ENCODE peak calls at places on chromosomes 16 and 17, in six cellular contexts. One of them, this sample, is unnamed.

GRCh38 chr17:34703533-34703932 is 124.2 kb downstream of the TMEM132E start:
- DNase-seq in substantia nigra: no peak
- DNase-seq in stimulated activated CD4-positive, alpha-beta T cell treated with anti-CD3 and anti-CD28 coated beads, TNF-alpha, amount 100 ng/mL, for 1 hour: no peak
- DNase-seq in mesendoderm: peak
- DNase-seq in activated CD4-positive, CD25-positive, alpha-beta regulatory T cell treated with anti-CD3 and anti-CD28 coated beads, Interleukin-2, amount 50 U/mL, for 16 hours: no peak
- DNase-seq in activated effector memory CD4-positive, alpha-beta T cell treated with Interleukin-2 at 50 U/mL for 16 hours: no peak
- DNase-seq in this sample: peak

GRCh38 chr16:77662241-77662640 is 60.1 kb upstream of the NUDT7 start:
- DNase-seq in substantia nigra: no peak
- DNase-seq in stimulated activated CD4-positive, alpha-beta T cell treated with anti-CD3 and anti-CD28 coated beads, TNF-alpha, amount 100 ng/mL, for 1 hour: no peak
- DNase-seq in mesendoderm: no peak
- DNase-seq in activated CD4-positive, CD25-positive, alpha-beta regulatory T cell treated with anti-CD3 and anti-CD28 coated beads, Interleukin-2, amount 50 U/mL, for 16 hours: no peak
- DNase-seq in activated effector memory CD4-positive, alpha-beta T cell treated with Interleukin-2 at 50 U/mL for 16 hours: no peak
- DNase-seq in this sample: no peak

GRCh38 chr17:69358688-69359596 is 32.0 kb upstream of the ABCA5 start:
- DNase-seq in substantia nigra: no peak
- DNase-seq in stimulated activated CD4-positive, alpha-beta T cell treated with anti-CD3 and anti-CD28 coated beads, TNF-alpha, amount 100 ng/mL, for 1 hour: no peak
- DNase-seq in mesendoderm: peak
- DNase-seq in activated CD4-positive, CD25-positive, alpha-beta regulatory T cell treated with anti-CD3 and anti-CD28 coated beads, Interleukin-2, amount 50 U/mL, for 16 hours: no peak
- DNase-seq in activated effector memory CD4-positive, alpha-beta T cell treated with Interleukin-2 at 50 U/mL for 16 hours: no peak
- DNase-seq in this sample: no peak

GRCh38 chr17:60914078-60914477 is 236.4 kb downstream of the BCAS3 start:
- DNase-seq in substantia nigra: no peak
- DNase-seq in stimulated activated CD4-positive, alpha-beta T cell treated with anti-CD3 and anti-CD28 coated beads, TNF-alpha, amount 100 ng/mL, for 1 hour: no peak
- DNase-seq in mesendoderm: no peak
- DNase-seq in activated CD4-positive, CD25-positive, alpha-beta regulatory T cell treated with anti-CD3 and anti-CD28 coated beads, Interleukin-2, amount 50 U/mL, for 16 hours: no peak
- DNase-seq in activated effector memory CD4-positive, alpha-beta T cell treated with Interleukin-2 at 50 U/mL for 16 hours: no peak
- DNase-seq in this sample: no peak

GRCh38 chr17:77840156-77840555 is 118.3 kb upstream of the TNRC6C start:
- DNase-seq in substantia nigra: no peak
- DNase-seq in stimulated activated CD4-positive, alpha-beta T cell treated with anti-CD3 and anti-CD28 coated beads, TNF-alpha, amount 100 ng/mL, for 1 hour: no peak
- DNase-seq in mesendoderm: no peak
- DNase-seq in activated CD4-positive, CD25-positive, alpha-beta regulatory T cell treated with anti-CD3 and anti-CD28 coated beads, Interleukin-2, amount 50 U/mL, for 16 hours: no peak
- DNase-seq in activated effector memory CD4-positive, alpha-beta T cell treated with Interleukin-2 at 50 U/mL for 16 hours: no peak
- DNase-seq in this sample: no peak

GRCh38 chr16:84859681-84860080 is 39.9 kb downstream of the CRISPLD2 start:
- DNase-seq in substantia nigra: no peak
- DNase-seq in stimulated activated CD4-positive, alpha-beta T cell treated with anti-CD3 and anti-CD28 coated beads, TNF-alpha, amount 100 ng/mL, for 1 hour: no peak
- DNase-seq in mesendoderm: no peak
- DNase-seq in activated CD4-positive, CD25-positive, alpha-beta regulatory T cell treated with anti-CD3 and anti-CD28 coated beads, Interleukin-2, amount 50 U/mL, for 16 hours: no peak
- DNase-seq in activated effector memory CD4-positive, alpha-beta T cell treated with Interleukin-2 at 50 U/mL for 16 hours: no peak
- DNase-seq in this sample: no peak

GRCh38 chr16:29744541-29745101 is 1.2 kb downstream of the C16orf54 start:
- DNase-seq in substantia nigra: no peak
- DNase-seq in stimulated activated CD4-positive, alpha-beta T cell treated with anti-CD3 and anti-CD28 coated beads, TNF-alpha, amount 100 ng/mL, for 1 hour: peak
- DNase-seq in mesendoderm: no peak
- DNase-seq in activated CD4-positive, CD25-positive, alpha-beta regulatory T cell treated with anti-CD3 and anti-CD28 coated beads, Interleukin-2, amount 50 U/mL, for 16 hours: no peak
- DNase-seq in activated effector memory CD4-positive, alpha-beta T cell treated with Interleukin-2 at 50 U/mL for 16 hours: no peak
- DNase-seq in this sample: no peak

GRCh38 chr16:77171750-77172635 is 19.0 kb upstream of the MON1B start:
- DNase-seq in substantia nigra: no peak
- DNase-seq in stimulated activated CD4-positive, alpha-beta T cell treated with anti-CD3 and anti-CD28 coated beads, TNF-alpha, amount 100 ng/mL, for 1 hour: no peak
- DNase-seq in mesendoderm: peak
- DNase-seq in activated CD4-positive, CD25-positive, alpha-beta regulatory T cell treated with anti-CD3 and anti-CD28 coated beads, Interleukin-2, amount 50 U/mL, for 16 hours: no peak
- DNase-seq in activated effector memory CD4-positive, alpha-beta T cell treated with Interleukin-2 at 50 U/mL for 16 hours: no peak
- DNase-seq in this sample: peak

GRCh38 chr16:28585674-28586073 is 11.2 kb downstream of the SULT1A2 start:
- DNase-seq in substantia nigra: no peak
- DNase-seq in stimulated activated CD4-positive, alpha-beta T cell treated with anti-CD3 and anti-CD28 coated beads, TNF-alpha, amount 100 ng/mL, for 1 hour: no peak
- DNase-seq in mesendoderm: no peak
- DNase-seq in activated CD4-positive, CD25-positive, alpha-beta regulatory T cell treated with anti-CD3 and anti-CD28 coated beads, Interleukin-2, amount 50 U/mL, for 16 hours: no peak
- DNase-seq in activated effector memory CD4-positive, alpha-beta T cell treated with Interleukin-2 at 50 U/mL for 16 hours: no peak
- DNase-seq in this sample: no peak

GRCh38 chr16:82138478-82139285 is 31.3 kb downstream of the MPHOSPH6 start:
- DNase-seq in substantia nigra: no peak
- DNase-seq in stimulated activated CD4-positive, alpha-beta T cell treated with anti-CD3 and anti-CD28 coated beads, TNF-alpha, amount 100 ng/mL, for 1 hour: no peak
- DNase-seq in mesendoderm: no peak
- DNase-seq in activated CD4-positive, CD25-positive, alpha-beta regulatory T cell treated with anti-CD3 and anti-CD28 coated beads, Interleukin-2, amount 50 U/mL, for 16 hours: no peak
- DNase-seq in activated effector memory CD4-positive, alpha-beta T cell treated with Interleukin-2 at 50 U/mL for 16 hours: no peak
- DNase-seq in this sample: no peak

GRCh38 chr17:77144227-77144626 is 3.5 kb downstream of the SEC14L1 start:
- DNase-seq in substantia nigra: no peak
- DNase-seq in stimulated activated CD4-positive, alpha-beta T cell treated with anti-CD3 and anti-CD28 coated beads, TNF-alpha, amount 100 ng/mL, for 1 hour: no peak
- DNase-seq in mesendoderm: no peak
- DNase-seq in activated CD4-positive, CD25-positive, alpha-beta regulatory T cell treated with anti-CD3 and anti-CD28 coated beads, Interleukin-2, amount 50 U/mL, for 16 hours: no peak
- DNase-seq in activated effector memory CD4-positive, alpha-beta T cell treated with Interleukin-2 at 50 U/mL for 16 hours: no peak
- DNase-seq in this sample: no peak

GRCh38 chr17:57898487-57899311 is 48.9 kb upstream of the MRPS23 start:
- DNase-seq in substantia nigra: peak
- DNase-seq in stimulated activated CD4-positive, alpha-beta T cell treated with anti-CD3 and anti-CD28 coated beads, TNF-alpha, amount 100 ng/mL, for 1 hour: no peak
- DNase-seq in mesendoderm: peak
- DNase-seq in activated CD4-positive, CD25-positive, alpha-beta regulatory T cell treated with anti-CD3 and anti-CD28 coated beads, Interleukin-2, amount 50 U/mL, for 16 hours: no peak
- DNase-seq in activated effector memory CD4-positive, alpha-beta T cell treated with Interleukin-2 at 50 U/mL for 16 hours: no peak
- DNase-seq in this sample: peak

GRCh38 chr17:19361326-19361725 is 1.2 kb downstream of the B9D1 start:
- DNase-seq in substantia nigra: no peak
- DNase-seq in stimulated activated CD4-positive, alpha-beta T cell treated with anti-CD3 and anti-CD28 coated beads, TNF-alpha, amount 100 ng/mL, for 1 hour: no peak
- DNase-seq in mesendoderm: no peak
- DNase-seq in activated CD4-positive, CD25-positive, alpha-beta regulatory T cell treated with anti-CD3 and anti-CD28 coated beads, Interleukin-2, amount 50 U/mL, for 16 hours: no peak
- DNase-seq in activated effector memory CD4-positive, alpha-beta T cell treated with Interleukin-2 at 50 U/mL for 16 hours: no peak
- DNase-seq in this sample: no peak

GRCh38 chr17:18362509-18363020 is 785 bp downstream of the SHMT1 start:
- DNase-seq in substantia nigra: peak
- DNase-seq in stimulated activated CD4-positive, alpha-beta T cell treated with anti-CD3 and anti-CD28 coated beads, TNF-alpha, amount 100 ng/mL, for 1 hour: no peak
- DNase-seq in mesendoderm: peak
- DNase-seq in activated CD4-positive, CD25-positive, alpha-beta regulatory T cell treated with anti-CD3 and anti-CD28 coated beads, Interleukin-2, amount 50 U/mL, for 16 hours: no peak
- DNase-seq in activated effector memory CD4-positive, alpha-beta T cell treated with Interleukin-2 at 50 U/mL for 16 hours: no peak
- DNase-seq in this sample: peak

GRCh38 chr16:16028311-16028999 is 79.0 kb downstream of the ABCC1 start:
- DNase-seq in substantia nigra: no peak
- DNase-seq in stimulated activated CD4-positive, alpha-beta T cell treated with anti-CD3 and anti-CD28 coated beads, TNF-alpha, amount 100 ng/mL, for 1 hour: no peak
- DNase-seq in mesendoderm: no peak
- DNase-seq in activated CD4-positive, CD25-positive, alpha-beta regulatory T cell treated with anti-CD3 and anti-CD28 coated beads, Interleukin-2, amount 50 U/mL, for 16 hours: no peak
- DNase-seq in activated effector memory CD4-positive, alpha-beta T cell treated with Interleukin-2 at 50 U/mL for 16 hours: no peak
- DNase-seq in this sample: no peak

GRCh38 chr17:40020146-40020545 is 4.9 kb downstream of the CSF3 start:
- DNase-seq in substantia nigra: no peak
- DNase-seq in stimulated activated CD4-positive, alpha-beta T cell treated with anti-CD3 and anti-CD28 coated beads, TNF-alpha, amount 100 ng/mL, for 1 hour: no peak
- DNase-seq in mesendoderm: no peak
- DNase-seq in activated CD4-positive, CD25-positive, alpha-beta regulatory T cell treated with anti-CD3 and anti-CD28 coated beads, Interleukin-2, amount 50 U/mL, for 16 hours: no peak
- DNase-seq in activated effector memory CD4-positive, alpha-beta T cell treated with Interleukin-2 at 50 U/mL for 16 hours: no peak
- DNase-seq in this sample: no peak

GRCh38 chr17:10059684-10060211 is 138.7 kb downstream of the GAS7 start:
- DNase-seq in substantia nigra: no peak
- DNase-seq in stimulated activated CD4-positive, alpha-beta T cell treated with anti-CD3 and anti-CD28 coated beads, TNF-alpha, amount 100 ng/mL, for 1 hour: no peak
- DNase-seq in mesendoderm: no peak
- DNase-seq in activated CD4-positive, CD25-positive, alpha-beta regulatory T cell treated with anti-CD3 and anti-CD28 coated beads, Interleukin-2, amount 50 U/mL, for 16 hours: no peak
- DNase-seq in activated effector memory CD4-positive, alpha-beta T cell treated with Interleukin-2 at 50 U/mL for 16 hours: no peak
- DNase-seq in this sample: no peak

GRCh38 chr16:17921357-17921978 is 415.1 kb downstream of the NPIPA8 start:
- DNase-seq in substantia nigra: no peak
- DNase-seq in stimulated activated CD4-positive, alpha-beta T cell treated with anti-CD3 and anti-CD28 coated beads, TNF-alpha, amount 100 ng/mL, for 1 hour: peak
- DNase-seq in mesendoderm: peak
- DNase-seq in activated CD4-positive, CD25-positive, alpha-beta regulatory T cell treated with anti-CD3 and anti-CD28 coated beads, Interleukin-2, amount 50 U/mL, for 16 hours: no peak
- DNase-seq in activated effector memory CD4-positive, alpha-beta T cell treated with Interleukin-2 at 50 U/mL for 16 hours: peak
- DNase-seq in this sample: no peak

GRCh38 chr17:35871415-35871814 is 2.7 kb upstream of the HEATR9 start:
- DNase-seq in substantia nigra: no peak
- DNase-seq in stimulated activated CD4-positive, alpha-beta T cell treated with anti-CD3 and anti-CD28 coated beads, TNF-alpha, amount 100 ng/mL, for 1 hour: no peak
- DNase-seq in mesendoderm: peak
- DNase-seq in activated CD4-positive, CD25-positive, alpha-beta regulatory T cell treated with anti-CD3 and anti-CD28 coated beads, Interleukin-2, amount 50 U/mL, for 16 hours: no peak
- DNase-seq in activated effector memory CD4-positive, alpha-beta T cell treated with Interleukin-2 at 50 U/mL for 16 hours: no peak
- DNase-seq in this sample: no peak

GRCh38 chr17:30796016-30796415 is 28.5 kb downstream of the CRLF3 start:
- DNase-seq in substantia nigra: no peak
- DNase-seq in stimulated activated CD4-positive, alpha-beta T cell treated with anti-CD3 and anti-CD28 coated beads, TNF-alpha, amount 100 ng/mL, for 1 hour: no peak
- DNase-seq in mesendoderm: no peak
- DNase-seq in activated CD4-positive, CD25-positive, alpha-beta regulatory T cell treated with anti-CD3 and anti-CD28 coated beads, Interleukin-2, amount 50 U/mL, for 16 hours: no peak
- DNase-seq in activated effector memory CD4-positive, alpha-beta T cell treated with Interleukin-2 at 50 U/mL for 16 hours: no peak
- DNase-seq in this sample: no peak

GRCh38 chr16:17327671-17328335 is 143.0 kb downstream of the XYLT1 start:
- DNase-seq in substantia nigra: no peak
- DNase-seq in stimulated activated CD4-positive, alpha-beta T cell treated with anti-CD3 and anti-CD28 coated beads, TNF-alpha, amount 100 ng/mL, for 1 hour: no peak
- DNase-seq in mesendoderm: no peak
- DNase-seq in activated CD4-positive, CD25-positive, alpha-beta regulatory T cell treated with anti-CD3 and anti-CD28 coated beads, Interleukin-2, amount 50 U/mL, for 16 hours: no peak
- DNase-seq in activated effector memory CD4-positive, alpha-beta T cell treated with Interleukin-2 at 50 U/mL for 16 hours: no peak
- DNase-seq in this sample: no peak

GRCh38 chr16:4123617-4124300 is 7.5 kb upstream of the ADCY9 start:
- DNase-seq in substantia nigra: no peak
- DNase-seq in stimulated activated CD4-positive, alpha-beta T cell treated with anti-CD3 and anti-CD28 coated beads, TNF-alpha, amount 100 ng/mL, for 1 hour: no peak
- DNase-seq in mesendoderm: no peak
- DNase-seq in activated CD4-positive, CD25-positive, alpha-beta regulatory T cell treated with anti-CD3 and anti-CD28 coated beads, Interleukin-2, amount 50 U/mL, for 16 hours: no peak
- DNase-seq in activated effector memory CD4-positive, alpha-beta T cell treated with Interleukin-2 at 50 U/mL for 16 hours: no peak
- DNase-seq in this sample: no peak

GRCh38 chr16:50368410-50369132 is at the start of gene BRD7:
- DNase-seq in substantia nigra: no peak
- DNase-seq in stimulated activated CD4-positive, alpha-beta T cell treated with anti-CD3 and anti-CD28 coated beads, TNF-alpha, amount 100 ng/mL, for 1 hour: peak
- DNase-seq in mesendoderm: peak
- DNase-seq in activated CD4-positive, CD25-positive, alpha-beta regulatory T cell treated with anti-CD3 and anti-CD28 coated beads, Interleukin-2, amount 50 U/mL, for 16 hours: peak
- DNase-seq in activated effector memory CD4-positive, alpha-beta T cell treated with Interleukin-2 at 50 U/mL for 16 hours: peak
- DNase-seq in this sample: no peak

GRCh38 chr16:50467943-50468748 is 80.0 kb upstream of the NKD1 start:
- DNase-seq in substantia nigra: no peak
- DNase-seq in stimulated activated CD4-positive, alpha-beta T cell treated with anti-CD3 and anti-CD28 coated beads, TNF-alpha, amount 100 ng/mL, for 1 hour: no peak
- DNase-seq in mesendoderm: peak
- DNase-seq in activated CD4-positive, CD25-positive, alpha-beta regulatory T cell treated with anti-CD3 and anti-CD28 coated beads, Interleukin-2, amount 50 U/mL, for 16 hours: no peak
- DNase-seq in activated effector memory CD4-positive, alpha-beta T cell treated with Interleukin-2 at 50 U/mL for 16 hours: no peak
- DNase-seq in this sample: peak

GRCh38 chr17:45171338-45172231 is 9.9 kb downstream of the HEXIM2 start:
- DNase-seq in substantia nigra: no peak
- DNase-seq in stimulated activated CD4-positive, alpha-beta T cell treated with anti-CD3 and anti-CD28 coated beads, TNF-alpha, amount 100 ng/mL, for 1 hour: no peak
- DNase-seq in mesendoderm: peak
- DNase-seq in activated CD4-positive, CD25-positive, alpha-beta regulatory T cell treated with anti-CD3 and anti-CD28 coated beads, Interleukin-2, amount 50 U/mL, for 16 hours: no peak
- DNase-seq in activated effector memory CD4-positive, alpha-beta T cell treated with Interleukin-2 at 50 U/mL for 16 hours: no peak
- DNase-seq in this sample: no peak

GRCh38 chr17:8488491-8488890 is 52.8 kb downstream of the NDEL1 start:
- DNase-seq in substantia nigra: no peak
- DNase-seq in stimulated activated CD4-positive, alpha-beta T cell treated with anti-CD3 and anti-CD28 coated beads, TNF-alpha, amount 100 ng/mL, for 1 hour: no peak
- DNase-seq in mesendoderm: no peak
- DNase-seq in activated CD4-positive, CD25-positive, alpha-beta regulatory T cell treated with anti-CD3 and anti-CD28 coated beads, Interleukin-2, amount 50 U/mL, for 16 hours: no peak
- DNase-seq in activated effector memory CD4-positive, alpha-beta T cell treated with Interleukin-2 at 50 U/mL for 16 hours: no peak
- DNase-seq in this sample: no peak

GRCh38 chr16:14240216-14240843 is 169.2 kb downstream of the MRTFB start:
- DNase-seq in substantia nigra: no peak
- DNase-seq in stimulated activated CD4-positive, alpha-beta T cell treated with anti-CD3 and anti-CD28 coated beads, TNF-alpha, amount 100 ng/mL, for 1 hour: no peak
- DNase-seq in mesendoderm: no peak
- DNase-seq in activated CD4-positive, CD25-positive, alpha-beta regulatory T cell treated with anti-CD3 and anti-CD28 coated beads, Interleukin-2, amount 50 U/mL, for 16 hours: no peak
- DNase-seq in activated effector memory CD4-positive, alpha-beta T cell treated with Interleukin-2 at 50 U/mL for 16 hours: no peak
- DNase-seq in this sample: no peak

GRCh38 chr17:71438631-71439146 is 682.1 kb upstream of the SOX9 start:
- DNase-seq in substantia nigra: no peak
- DNase-seq in stimulated activated CD4-positive, alpha-beta T cell treated with anti-CD3 and anti-CD28 coated beads, TNF-alpha, amount 100 ng/mL, for 1 hour: no peak
- DNase-seq in mesendoderm: no peak
- DNase-seq in activated CD4-positive, CD25-positive, alpha-beta regulatory T cell treated with anti-CD3 and anti-CD28 coated beads, Interleukin-2, amount 50 U/mL, for 16 hours: no peak
- DNase-seq in activated effector memory CD4-positive, alpha-beta T cell treated with Interleukin-2 at 50 U/mL for 16 hours: no peak
- DNase-seq in this sample: peak

GRCh38 chr16:57032931-57033330 is 43.6 kb downstream of the NLRC5 start:
- DNase-seq in substantia nigra: no peak
- DNase-seq in stimulated activated CD4-positive, alpha-beta T cell treated with anti-CD3 and anti-CD28 coated beads, TNF-alpha, amount 100 ng/mL, for 1 hour: no peak
- DNase-seq in mesendoderm: no peak
- DNase-seq in activated CD4-positive, CD25-positive, alpha-beta regulatory T cell treated with anti-CD3 and anti-CD28 coated beads, Interleukin-2, amount 50 U/mL, for 16 hours: no peak
- DNase-seq in activated effector memory CD4-positive, alpha-beta T cell treated with Interleukin-2 at 50 U/mL for 16 hours: no peak
- DNase-seq in this sample: no peak

GRCh38 chr17:83079340-83079747 is at the start of gene METRNL:
- DNase-seq in substantia nigra: no peak
- DNase-seq in stimulated activated CD4-positive, alpha-beta T cell treated with anti-CD3 and anti-CD28 coated beads, TNF-alpha, amount 100 ng/mL, for 1 hour: peak
- DNase-seq in mesendoderm: peak
- DNase-seq in activated CD4-positive, CD25-positive, alpha-beta regulatory T cell treated with anti-CD3 and anti-CD28 coated beads, Interleukin-2, amount 50 U/mL, for 16 hours: peak
- DNase-seq in activated effector memory CD4-positive, alpha-beta T cell treated with Interleukin-2 at 50 U/mL for 16 hours: peak
- DNase-seq in this sample: peak

GRCh38 chr17:6137716-6138502 is 67.7 kb downstream of the WSCD1 start:
- DNase-seq in substantia nigra: no peak
- DNase-seq in stimulated activated CD4-positive, alpha-beta T cell treated with anti-CD3 and anti-CD28 coated beads, TNF-alpha, amount 100 ng/mL, for 1 hour: no peak
- DNase-seq in mesendoderm: no peak
- DNase-seq in activated CD4-positive, CD25-positive, alpha-beta regulatory T cell treated with anti-CD3 and anti-CD28 coated beads, Interleukin-2, amount 50 U/mL, for 16 hours: no peak
- DNase-seq in activated effector memory CD4-positive, alpha-beta T cell treated with Interleukin-2 at 50 U/mL for 16 hours: no peak
- DNase-seq in this sample: no peak